ENCODE peak calls at places on chromosomes 12 and 14, in nine cellular contexts. One of them, this sample, is unnamed.
A peak's percentile ranks its signal among the peaks of the same experiment; 100 is the strongest.

GRCh38 chr12:53886996-53887395 is 51.6 kb upstream of the HOXC13 start:
- DNase-seq in IMR-90: no peak
- DNase-seq in neural progenitor cell: no peak
- DNase-seq in PC-3: no peak
- DNase-seq in fibroblast of lung: no peak
- DNase-seq in Karpas-422: no peak
- DNase-seq in endothelial cell of umbilical vein: no peak
- DNase-seq in K562: no peak
- DNase-seq in GM23338: no peak
- DNase-seq in this sample: no peak

GRCh38 chr12:121196902-121197301 is 13.0 kb upstream of the P2RX4 start:
- DNase-seq in IMR-90: no peak
- DNase-seq in neural progenitor cell: no peak
- DNase-seq in PC-3: no peak
- DNase-seq in fibroblast of lung: no peak
- DNase-seq in Karpas-422: no peak
- DNase-seq in endothelial cell of umbilical vein: peak; percentile 92
- DNase-seq in K562: no peak
- DNase-seq in GM23338: no peak
- DNase-seq in this sample: no peak

GRCh38 chr14:20657216-20658211 is 16.0 kb upstream of the OR6S1 start:
- DNase-seq in IMR-90: peak; percentile 4
- DNase-seq in neural progenitor cell: peak; percentile 59
- DNase-seq in PC-3: peak; percentile 60
- DNase-seq in fibroblast of lung: no peak
- DNase-seq in Karpas-422: no peak
- DNase-seq in endothelial cell of umbilical vein: no peak
- DNase-seq in K562: peak; percentile 40
- DNase-seq in GM23338: peak; percentile 96
- DNase-seq in this sample: no peak

GRCh38 chr12:121337416-121337815 is 14.8 kb downstream of the ANAPC5 start:
- DNase-seq in IMR-90: no peak
- DNase-seq in neural progenitor cell: no peak
- DNase-seq in PC-3: no peak
- DNase-seq in fibroblast of lung: no peak
- DNase-seq in Karpas-422: no peak
- DNase-seq in endothelial cell of umbilical vein: no peak
- DNase-seq in K562: no peak
- DNase-seq in GM23338: no peak
- DNase-seq in this sample: no peak

GRCh38 chr14:68191567-68192321 is 372.2 kb downstream of the RAD51B start:
- DNase-seq in IMR-90: peak; percentile 37
- DNase-seq in neural progenitor cell: no peak
- DNase-seq in PC-3: peak; percentile 89
- DNase-seq in fibroblast of lung: peak; percentile 40
- DNase-seq in Karpas-422: no peak
- DNase-seq in endothelial cell of umbilical vein: no peak
- DNase-seq in K562: no peak
- DNase-seq in GM23338: peak; percentile 14
- DNase-seq in this sample: no peak

GRCh38 chr14:68216072-68216471 is 396.5 kb downstream of the RAD51B start:
- DNase-seq in IMR-90: no peak
- DNase-seq in neural progenitor cell: no peak
- DNase-seq in PC-3: no peak
- DNase-seq in fibroblast of lung: no peak
- DNase-seq in Karpas-422: no peak
- DNase-seq in endothelial cell of umbilical vein: no peak
- DNase-seq in K562: no peak
- DNase-seq in GM23338: no peak
- DNase-seq in this sample: no peak

GRCh38 chr12:44876554-44877275 is 600 bp upstream of the NELL2 start:
- DNase-seq in IMR-90: no peak
- DNase-seq in neural progenitor cell: peak; percentile 85
- DNase-seq in PC-3: peak; percentile 17
- DNase-seq in fibroblast of lung: peak; percentile 14
- DNase-seq in Karpas-422: peak; percentile 75
- DNase-seq in endothelial cell of umbilical vein: no peak
- DNase-seq in K562: peak; percentile 22
- DNase-seq in GM23338: peak; percentile 90
- DNase-seq in this sample: peak; percentile 28

GRCh38 chr14:103367995-103368394 is 17.2 kb upstream of the MARK3 start:
- DNase-seq in IMR-90: peak; percentile 31
- DNase-seq in neural progenitor cell: no peak
- DNase-seq in PC-3: no peak
- DNase-seq in fibroblast of lung: no peak
- DNase-seq in Karpas-422: no peak
- DNase-seq in endothelial cell of umbilical vein: no peak
- DNase-seq in K562: no peak
- DNase-seq in GM23338: no peak
- DNase-seq in this sample: no peak

GRCh38 chr12:5220835-5221234 is 177.2 kb downstream of the KCNA5 start:
- DNase-seq in IMR-90: peak; percentile 11
- DNase-seq in neural progenitor cell: no peak
- DNase-seq in PC-3: no peak
- DNase-seq in fibroblast of lung: no peak
- DNase-seq in Karpas-422: no peak
- DNase-seq in endothelial cell of umbilical vein: no peak
- DNase-seq in K562: no peak
- DNase-seq in GM23338: no peak
- DNase-seq in this sample: no peak

GRCh38 chr14:20745571-20746358 is at the start of gene EDDM3A:
- DNase-seq in IMR-90: no peak
- DNase-seq in neural progenitor cell: no peak
- DNase-seq in PC-3: no peak
- DNase-seq in fibroblast of lung: no peak
- DNase-seq in Karpas-422: no peak
- DNase-seq in endothelial cell of umbilical vein: no peak
- DNase-seq in K562: no peak
- DNase-seq in GM23338: no peak
- DNase-seq in this sample: no peak

GRCh38 chr14:104135121-104135903 is 3.1 kb upstream of the KIF26A start:
- DNase-seq in IMR-90: no peak
- DNase-seq in neural progenitor cell: peak; percentile 89
- DNase-seq in PC-3: peak; percentile 29
- DNase-seq in fibroblast of lung: no peak
- DNase-seq in Karpas-422: peak; percentile 80
- DNase-seq in endothelial cell of umbilical vein: peak; percentile 29
- DNase-seq in K562: no peak
- DNase-seq in GM23338: peak; percentile 91
- DNase-seq in this sample: no peak

GRCh38 chr12:114167431-114167830 is 201.3 kb upstream of the RBM19 start:
- DNase-seq in IMR-90: peak; percentile 60
- DNase-seq in neural progenitor cell: no peak
- DNase-seq in PC-3: no peak
- DNase-seq in fibroblast of lung: peak; percentile 11
- DNase-seq in Karpas-422: no peak
- DNase-seq in endothelial cell of umbilical vein: no peak
- DNase-seq in K562: no peak
- DNase-seq in GM23338: no peak
- DNase-seq in this sample: no peak

GRCh38 chr12:12007001-12007712 is 63.6 kb upstream of the BCL2L14 start:
- DNase-seq in IMR-90: peak; percentile 25
- DNase-seq in neural progenitor cell: no peak
- DNase-seq in PC-3: peak; percentile 64
- DNase-seq in fibroblast of lung: peak; percentile 7
- DNase-seq in Karpas-422: no peak
- DNase-seq in endothelial cell of umbilical vein: no peak
- DNase-seq in K562: no peak
- DNase-seq in GM23338: no peak
- DNase-seq in this sample: no peak

DNA sequence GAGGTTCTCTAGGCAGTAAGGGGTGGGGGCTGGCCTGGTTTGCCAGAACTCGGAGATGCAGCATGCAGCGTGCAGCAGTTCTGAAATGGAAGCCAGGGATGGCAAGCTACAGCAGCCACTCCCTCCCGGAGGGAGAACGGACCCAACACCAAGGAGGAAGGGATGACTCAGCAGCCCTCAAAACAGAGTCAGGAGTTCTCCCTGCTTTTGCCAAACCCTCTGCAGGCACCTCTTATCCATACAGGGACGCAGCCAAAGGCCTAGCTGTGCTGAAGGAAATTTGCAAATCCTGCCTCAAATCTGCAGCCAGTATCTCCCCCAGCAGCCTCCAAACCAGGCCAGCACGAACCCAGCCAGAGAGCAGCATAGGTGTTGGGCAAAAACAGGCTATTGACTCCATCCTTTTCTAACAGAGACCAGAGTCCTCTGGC is 10.2 kb upstream of the SERPINA3 start:
- DNase-seq in IMR-90: peak; percentile 89
- DNase-seq in neural progenitor cell: no peak
- DNase-seq in PC-3: peak; percentile 48
- DNase-seq in fibroblast of lung: peak; percentile 96
- DNase-seq in Karpas-422: no peak
- DNase-seq in endothelial cell of umbilical vein: peak; percentile 51
- DNase-seq in K562: no peak
- DNase-seq in GM23338: no peak
- DNase-seq in this sample: no peak
- H2AFZ ChIP-seq in IMR-90: peak overlapping the region; percentile 82
- H2AFZ ChIP-seq in neural progenitor cell: peak overlapping the region; percentile 71
- H2AFZ ChIP-seq in PC-3: peak overlapping the region; percentile 34
- H2AFZ ChIP-seq in fibroblast of lung: peak overlapping the region; percentile 52
- H2AFZ ChIP-seq in Karpas-422: no peak overlapping the region
- H2AFZ ChIP-seq in endothelial cell of umbilical vein: peak overlapping the region; percentile 52
- H2AFZ ChIP-seq in K562: no peak overlapping the region
- H2AFZ ChIP-seq in GM23338: peak overlapping the region; percentile 88
- H2AFZ ChIP-seq in this sample: no peak overlapping the region

DNA sequence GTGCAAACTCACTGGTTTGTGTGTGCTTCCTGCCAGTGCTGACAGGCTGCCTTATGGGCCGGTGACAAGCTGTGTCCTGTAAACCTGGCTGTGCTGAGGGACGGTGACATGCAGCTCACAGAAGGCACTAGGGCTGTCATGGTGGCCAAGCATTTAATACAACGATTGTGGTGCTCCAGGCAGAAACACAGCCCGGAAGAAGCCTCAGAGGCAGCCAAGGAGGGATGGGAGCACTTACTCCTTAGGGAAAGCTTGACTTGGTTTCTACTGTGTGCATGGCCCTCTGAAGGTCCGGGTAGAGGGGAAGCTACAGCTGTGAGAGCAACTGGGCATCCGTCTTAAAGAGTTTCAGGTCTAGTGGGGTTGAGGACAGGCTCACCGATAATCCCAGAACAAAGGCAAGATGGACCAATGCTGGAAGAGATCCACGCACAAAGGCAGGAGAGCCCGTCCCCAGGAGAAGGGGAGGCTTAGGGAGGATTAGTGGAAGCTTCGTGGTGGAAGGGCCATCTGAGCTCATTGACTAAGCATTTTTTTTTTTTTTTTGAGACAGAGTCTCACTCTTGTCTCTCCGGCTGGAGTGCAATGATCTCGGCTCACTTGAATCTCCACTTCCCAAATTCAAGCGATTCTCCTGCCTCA is 10.7 kb upstream of the MCRS1 start:
- DNase-seq in IMR-90: no peak
- DNase-seq in neural progenitor cell: peak; percentile 89
- DNase-seq in PC-3: no peak
- DNase-seq in fibroblast of lung: no peak
- DNase-seq in Karpas-422: no peak
- DNase-seq in endothelial cell of umbilical vein: no peak
- DNase-seq in K562: no peak
- DNase-seq in GM23338: no peak
- DNase-seq in this sample: no peak
- H4K20me1 ChIP-seq in IMR-90: peaks cover 9% of the 10 kb centered on the region
- H4K20me1 ChIP-seq in neural progenitor cell: peaks cover 20% of the 10 kb centered on the region
- H4K20me1 ChIP-seq in PC-3: no peaks in the 10 kb centered on the region
- H4K20me1 ChIP-seq in fibroblast of lung: no peaks in the 10 kb centered on the region
- H4K20me1 ChIP-seq in Karpas-422: no peaks in the 10 kb centered on the region
- H4K20me1 ChIP-seq in endothelial cell of umbilical vein: no peaks in the 10 kb centered on the region
- H4K20me1 ChIP-seq in K562: peaks cover 16% of the 10 kb centered on the region
- H4K20me1 ChIP-seq in GM23338: peaks cover 2% of the 10 kb centered on the region
- H4K20me1 ChIP-seq in this sample: no peaks in the 10 kb centered on the region

GRCh38 chr12:93638954-93639353 is 38.2 kb upstream of the CRADD start:
- DNase-seq in IMR-90: no peak
- DNase-seq in neural progenitor cell: no peak
- DNase-seq in PC-3: no peak
- DNase-seq in fibroblast of lung: no peak
- DNase-seq in Karpas-422: no peak
- DNase-seq in endothelial cell of umbilical vein: no peak
- DNase-seq in K562: no peak
- DNase-seq in GM23338: no peak
- DNase-seq in this sample: no peak
- H2AFZ ChIP-seq in IMR-90: peak overlapping the region; percentile 9
- H2AFZ ChIP-seq in neural progenitor cell: no peak overlapping the region
- H2AFZ ChIP-seq in PC-3: no peak overlapping the region
- H2AFZ ChIP-seq in fibroblast of lung: no peak overlapping the region
- H2AFZ ChIP-seq in Karpas-422: no peak overlapping the region
- H2AFZ ChIP-seq in endothelial cell of umbilical vein: no peak overlapping the region
- H2AFZ ChIP-seq in K562: peak overlapping the region; percentile 32
- H2AFZ ChIP-seq in GM23338: no peak overlapping the region
- H2AFZ ChIP-seq in this sample: no peak overlapping the region

GRCh38 chr12:124415064-124415463 is 120.2 kb downstream of the RFLNA start:
- DNase-seq in IMR-90: no peak
- DNase-seq in neural progenitor cell: no peak
- DNase-seq in PC-3: no peak
- DNase-seq in fibroblast of lung: no peak
- DNase-seq in Karpas-422: no peak
- DNase-seq in endothelial cell of umbilical vein: no peak
- DNase-seq in K562: no peak
- DNase-seq in GM23338: no peak
- DNase-seq in this sample: no peak

GRCh38 chr12:124412646-124413015 is 117.7 kb downstream of the RFLNA start:
- DNase-seq in IMR-90: no peak
- DNase-seq in neural progenitor cell: no peak
- DNase-seq in PC-3: no peak
- DNase-seq in fibroblast of lung: no peak
- DNase-seq in Karpas-422: no peak
- DNase-seq in endothelial cell of umbilical vein: no peak
- DNase-seq in K562: no peak
- DNase-seq in GM23338: no peak
- DNase-seq in this sample: no peak

GRCh38 chr12:124413401-124413800 is 118.5 kb downstream of the RFLNA start:
- DNase-seq in IMR-90: no peak
- DNase-seq in neural progenitor cell: no peak
- DNase-seq in PC-3: no peak
- DNase-seq in fibroblast of lung: no peak
- DNase-seq in Karpas-422: no peak
- DNase-seq in endothelial cell of umbilical vein: no peak
- DNase-seq in K562: no peak
- DNase-seq in GM23338: no peak
- DNase-seq in this sample: no peak

GRCh38 chr12:124411953-124412645 is 117.2 kb downstream of the RFLNA start:
- DNase-seq in IMR-90: no peak
- DNase-seq in neural progenitor cell: no peak
- DNase-seq in PC-3: no peak
- DNase-seq in fibroblast of lung: no peak
- DNase-seq in Karpas-422: no peak
- DNase-seq in endothelial cell of umbilical vein: no peak
- DNase-seq in K562: no peak
- DNase-seq in GM23338: no peak
- DNase-seq in this sample: no peak

DNA sequence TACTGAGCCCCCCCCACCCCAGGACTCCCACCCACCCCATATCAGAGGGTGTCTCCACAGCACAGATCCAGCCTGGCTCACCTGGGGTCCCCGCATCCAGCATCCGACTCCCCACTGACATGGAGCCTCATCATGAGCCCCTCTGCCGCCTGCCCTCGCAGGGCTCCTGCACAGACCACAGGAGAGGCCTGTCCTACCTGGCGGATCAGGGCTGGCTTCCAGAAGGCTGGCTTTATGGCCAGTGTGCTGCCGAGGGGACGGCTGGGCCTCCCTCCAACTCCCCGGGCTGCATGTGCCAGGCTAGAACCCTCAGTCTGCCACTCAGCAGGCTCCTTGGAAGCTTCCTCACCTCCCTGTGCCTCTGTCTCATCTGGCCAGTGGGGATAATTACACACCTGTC is 119.0 kb downstream of the RFLNA start:
- DNase-seq in IMR-90: no peak
- DNase-seq in neural progenitor cell: no peak
- DNase-seq in PC-3: no peak
- DNase-seq in fibroblast of lung: no peak
- DNase-seq in Karpas-422: no peak
- DNase-seq in endothelial cell of umbilical vein: no peak
- DNase-seq in K562: no peak
- DNase-seq in GM23338: no peak
- DNase-seq in this sample: no peak
- H4K20me1 ChIP-seq in IMR-90: peaks cover 11% of the 10 kb centered on the region
- H4K20me1 ChIP-seq in neural progenitor cell: peaks cover 21% of the 10 kb centered on the region
- H4K20me1 ChIP-seq in PC-3: peaks cover 4% of the 10 kb centered on the region
- H4K20me1 ChIP-seq in fibroblast of lung: no peaks in the 10 kb centered on the region
- H4K20me1 ChIP-seq in Karpas-422: no peaks in the 10 kb centered on the region
- H4K20me1 ChIP-seq in endothelial cell of umbilical vein: no peaks in the 10 kb centered on the region
- H4K20me1 ChIP-seq in K562: no peaks in the 10 kb centered on the region
- H4K20me1 ChIP-seq in GM23338: peaks cover 6% of the 10 kb centered on the region
- H4K20me1 ChIP-seq in this sample: no peaks in the 10 kb centered on the region